ENCODE peak calls at places on chromosome 2, in five cellular contexts. J, Z, C, X and O are unnamed samples. For H3K36me3, the result is how much of the 10 kb centered on the place peaks cover.

GRCh38 chr2:234994340-234995321 is 42.8 kb downstream of the SH3BP4 start:
- DNase-seq in C (no peak), X (no peak), J (no peak), Z (no peak), O (peak)

GRCh38 chr2:80459028-80459427 is 154.5 kb upstream of the LRRTM1 start:
- DNase-seq in Z (no peak), X (no peak), C (no peak), J (no peak), O (no peak)

GRCh38 chr2:1553671-1554295 is 140.5 kb downstream of the TPO start:
- DNase-seq in J (peak), C (peak), X (no peak), Z (no peak), O (peak)

GRCh38 chr2:50004667-50005066 is 850.4 kb upstream of the FSHR start:
- DNase-seq in C (no peak), J (no peak), Z (no peak), X (no peak), O (peak)

GRCh38 chr2:126851756-126852155 is 46.9 kb upstream of the TEX51 start:
- DNase-seq in J (no peak), Z (no peak), C (no peak), X (no peak), O (no peak)

GRCh38 chr2:130353291-130354134 is 2.3 kb upstream of the PTPN18 start:
- DNase-seq in X (no peak), Z (no peak), C (no peak), J (no peak), O (no peak)

GRCh38 chr2:84641016-84641415 is 124.7 kb downstream of the DNAH6 start:
- DNase-seq in X (no peak), C (no peak), J (no peak), Z (no peak), O (no peak)

GRCh38 chr2:225842939-225843338 is 443.4 kb downstream of the NYAP2 start:
- DNase-seq in Z (no peak), J (no peak), X (no peak), C (peak), O (no peak)

GRCh38 chr2:46299365-46300263 is 2.4 kb downstream of the EPAS1 start:
- DNase-seq in Z (peak), C (peak), X (peak), J (no peak), O (peak)

GRCh38 chr2:31249009-31249690 is 15.2 kb downstream of the EHD3 start:
- DNase-seq in C (no peak), J (no peak), X (no peak), Z (no peak), O (no peak)

GRCh38 chr2:151728736-151729415 is 5.4 kb downstream of the NEB start:
- DNase-seq in X (no peak), Z (no peak), C (no peak), J (no peak), O (peak)

GRCh38 chr2:151729416-151729811 is 4.9 kb downstream of the NEB start:
- DNase-seq in C (no peak), J (no peak), Z (no peak), X (no peak), O (no peak)

GRCh38 chr2:151730242-151730975 is 3.9 kb downstream of the NEB start:
- DNase-seq in Z (no peak), J (no peak), X (no peak), C (peak), O (no peak)

GRCh38 chr2:151729837-151730236 is 4.4 kb downstream of the NEB start:
- DNase-seq in C (no peak), J (no peak), X (no peak), Z (no peak), O (no peak)

DNA sequence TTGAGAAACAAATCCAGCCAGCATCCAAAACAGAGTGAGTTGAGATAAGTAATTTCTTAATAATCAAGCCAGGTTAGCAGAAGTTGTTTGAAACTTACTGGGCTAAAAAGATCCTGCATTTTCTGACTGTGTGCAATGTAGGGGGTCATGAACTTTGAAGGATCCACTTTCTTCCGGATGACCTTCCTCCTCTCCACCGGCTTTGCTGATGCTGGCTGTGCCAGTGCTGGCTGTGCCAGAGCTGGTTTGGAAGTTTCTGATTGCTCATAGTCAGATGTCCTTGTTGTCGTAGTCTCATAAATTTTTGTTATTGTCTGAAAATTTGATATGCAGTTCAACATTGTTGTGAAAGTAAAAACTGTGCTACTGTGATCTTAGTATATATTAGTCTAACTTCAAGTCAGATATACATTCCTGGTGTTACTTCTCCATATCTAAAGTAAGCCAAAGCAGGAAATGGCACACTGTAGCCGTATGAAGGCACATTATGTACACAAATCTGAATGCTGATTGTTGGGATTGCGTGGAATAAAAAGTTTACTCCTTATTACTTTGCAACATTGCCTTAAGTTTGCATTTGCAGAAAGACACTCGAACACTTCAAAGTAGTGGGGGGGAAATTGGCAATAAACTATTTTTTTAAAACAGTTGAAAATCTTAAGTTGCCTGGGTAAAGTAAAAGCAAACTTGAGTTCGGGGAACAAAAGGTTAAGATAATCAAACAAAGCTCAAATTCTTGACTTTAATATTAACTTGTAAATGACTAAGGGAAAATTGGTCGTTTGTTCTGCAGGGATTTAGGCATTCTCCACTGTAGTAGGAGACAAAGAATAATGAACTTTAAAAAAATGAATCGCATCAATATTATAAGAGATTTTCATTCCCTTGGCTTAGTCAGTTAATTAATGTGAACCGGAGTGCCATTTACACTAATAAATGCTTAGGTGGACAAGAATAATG is 6.4 kb downstream of the NEB start:
- DNase-seq in Z (no peak), J (no peak), X (no peak), C (no peak), O (no peak)
- H3K36me3 ChIP-seq in Z (under half), J (under half), X (under half), C (under half), O (under half)

GRCh38 chr2:144513388-144514100 is 6.4 kb downstream of the ZEB2 start:
- DNase-seq in J (no peak), X (no peak), C (no peak), Z (no peak), O (peak)
- H3K4me3 ChIP-seq in J (no peak), X (no peak), C (peak), Z (peak), O (peak)

GRCh38 chr2:160281213-160281612 is 81.1 kb upstream of the ITGB6 start:
- DNase-seq in J (no peak), C (no peak), Z (no peak), X (no peak), O (no peak)
- H3K36me3 ChIP-seq in J (under half), C (half or more), Z (under half), X (half or more), O (under half)

DNA sequence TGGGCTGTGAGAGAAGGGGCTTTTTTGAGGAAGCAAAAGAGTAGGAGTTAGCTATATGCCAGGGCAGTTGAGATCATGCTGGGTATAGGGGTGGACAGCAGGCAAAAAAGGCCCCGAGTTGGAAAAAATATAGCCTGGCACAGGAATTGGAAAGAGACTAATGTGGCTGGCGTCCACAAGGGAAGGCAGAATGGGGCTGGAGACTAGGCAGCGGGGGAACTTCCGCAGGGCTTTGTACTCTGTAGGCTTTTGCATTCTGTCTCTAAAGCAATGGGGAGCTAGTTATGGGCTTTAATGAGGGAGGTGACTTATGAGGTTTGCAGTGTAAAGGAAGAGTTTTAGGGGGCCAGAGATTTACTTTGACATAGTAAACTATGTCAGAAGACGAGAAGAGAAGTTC is 57.4 kb upstream of the ACVR1 start:
- DNase-seq in X (no peak), C (no peak), J (no peak), Z (no peak), O (peak)
- H3K4me3 ChIP-seq in X (no peak), C (no peak), J (no peak), Z (no peak), O (no peak)

GRCh38 chr2:109372171-109372568 is 241.6 kb downstream of the SEPTIN10 start:
- DNase-seq in J (no peak), X (peak), Z (peak), C (no peak), O (no peak)
- H3K36me3 ChIP-seq in J (under half), X (under half), Z (under half), C (under half), O (under half)

GRCh38 chr2:43169987-43170732 is 56.2 kb downstream of the ZFP36L2 start:
- DNase-seq in X (peak), C (no peak), J (no peak), Z (peak), O (peak)
- H3K4me3 ChIP-seq in X (no peak), C (no peak), J (no peak), Z (no peak), O (no peak)

DNA sequence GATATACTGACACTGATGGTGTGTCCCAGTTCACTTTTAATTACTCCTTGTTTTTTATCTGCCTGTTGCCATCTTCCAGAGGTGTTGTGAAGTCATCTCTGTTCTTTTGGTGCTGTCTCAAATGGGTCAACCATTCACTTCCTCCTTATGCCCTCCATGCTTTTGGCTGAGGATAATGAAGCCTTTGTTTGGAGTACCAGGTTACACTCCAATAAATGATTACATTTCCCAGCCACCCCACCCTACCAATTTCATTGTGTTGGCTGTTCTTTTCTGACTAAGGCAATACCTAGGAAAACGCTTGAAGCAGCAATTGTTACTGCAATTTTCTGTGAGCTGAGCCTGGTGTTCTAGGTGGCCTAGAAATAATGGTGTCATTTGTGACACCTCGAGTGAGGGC is 29.8 kb upstream of the ACTG2 start:
- DNase-seq in X (no peak), J (no peak), C (no peak), Z (peak), O (no peak)
- H3K36me3 ChIP-seq in X (half or more), J (under half), C (half or more), Z (under half), O (under half)

DNA sequence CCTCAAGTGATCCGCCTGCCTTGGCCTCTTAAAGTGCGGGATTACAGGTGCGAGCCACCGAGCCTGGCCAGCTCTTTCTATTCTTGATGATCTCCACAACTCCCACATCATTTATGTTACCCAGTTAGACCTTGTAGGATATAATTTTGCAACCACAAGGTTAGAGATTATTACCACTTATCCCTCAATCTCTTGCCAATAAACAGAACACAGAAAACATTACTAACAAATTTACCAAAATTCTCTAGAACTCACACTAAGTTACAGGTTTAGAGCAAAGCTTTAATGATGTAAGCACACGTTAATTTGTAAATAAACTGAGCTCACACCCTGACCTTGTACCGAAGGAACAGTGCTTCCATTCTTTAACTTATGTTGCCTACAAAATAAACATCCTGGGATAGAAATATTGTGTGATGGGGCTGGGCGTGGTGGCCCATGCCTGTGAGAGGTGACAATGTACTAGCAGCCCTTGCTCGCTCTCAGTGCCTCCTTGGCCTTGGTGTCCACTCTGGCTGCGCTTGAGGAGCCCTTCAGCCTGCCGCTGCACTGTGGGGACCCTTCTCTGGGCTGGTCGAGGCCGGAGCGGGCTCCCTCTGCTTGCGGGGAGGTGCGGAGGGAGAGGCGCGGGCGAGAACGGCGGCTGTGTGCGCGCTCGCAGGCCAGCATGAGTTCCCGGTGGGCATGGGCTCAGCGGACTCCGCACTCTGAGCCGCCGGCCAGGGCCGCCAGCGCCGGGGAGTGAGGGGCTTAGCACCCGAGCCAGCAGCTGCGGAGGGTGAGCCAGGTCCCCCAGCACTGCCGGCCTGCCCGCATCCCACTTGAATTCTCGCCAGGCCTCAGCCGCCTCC is 42.1 kb upstream of the ITSN2 start:
- DNase-seq in C (no peak), Z (no peak), J (no peak), X (peak), O (no peak)
- H3K4me3 ChIP-seq in C (peak), Z (peak), J (no peak), X (peak), O (no peak)